ENCODE peak calls at places on chromosomes 13 and 19, in six cellular contexts. Y is substantia nigra; D is fibroblast of mammary gland; N is activated CD4-positive, alpha-beta T cell treated with anti-CD3 and anti-CD28 coated beads, Interleukin-2, amount 10 ng/mL, durations not matched to agents 7 days and 5 days; F is anterior cingulate cortex; U is mesothelial cell of epicardium. A is an unnamed sample.

GRCh38 chr19:6057651-6058365 is 52.5 kb downstream of the RFX2 start:
- DNase-seq in Y (no peak), D (no peak), N (no peak), F (no peak), U (no peak), A (peak; percentile 19)

GRCh38 chr19:45769054-45769782 is at the start of gene SIX5:
- DNase-seq in Y (peak; percentile 96), D (peak; percentile 96), N (peak; percentile 95), F (peak; percentile 86), U (peak; percentile 100), A (peak; percentile 96)

GRCh38 chr19:20607943-20608342 is 42.4 kb upstream of the ZNF737 start:
- DNase-seq in Y (no peak), D (no peak), N (no peak), F (no peak), U (no peak), A (no peak)

GRCh38 chr19:4375620-4376228 is 24.6 kb downstream of the SH3GL1 start:
- DNase-seq in Y (peak; percentile 34), D (peak; percentile 84), N (no peak), F (no peak), U (peak; percentile 66), A (no peak)

GRCh38 chr19:52897149-52897935 is at the start of gene ZNF320:
- DNase-seq in Y (peak; percentile 96), D (peak; percentile 91), N (peak; percentile 94), F (peak; percentile 94), U (peak; percentile 93), A (peak; percentile 98)

GRCh38 chr19:35153701-35154534 is 617 bp upstream of the FXYD5 start:
- DNase-seq in Y (no peak), D (no peak), N (peak; percentile 79), F (no peak), U (peak; percentile 71), A (no peak)

GRCh38 chr13:109785141-109785891 is 1.1 kb downstream of the IRS2 start:
- DNase-seq in Y (no peak), D (peak; percentile 54), N (peak; percentile 40), F (no peak), U (peak; percentile 61), A (no peak)

GRCh38 chr19:22601906-22602630 is 32.1 kb upstream of the ZNF492 start:
- DNase-seq in Y (no peak), D (no peak), N (no peak), F (no peak), U (no peak), A (no peak)

GRCh38 chr13:110841846-110842245 is 73.0 kb downstream of the ANKRD10 start:
- DNase-seq in Y (no peak), D (peak; percentile 4), N (no peak), F (no peak), U (no peak), A (no peak)

GRCh38 chr13:27182844-27183497 is 11.4 kb upstream of the USP12 start:
- DNase-seq in Y (no peak), D (peak; percentile 98), N (no peak), F (no peak), U (no peak), A (no peak)

GRCh38 chr13:60755380-60756163 is 358.6 kb downstream of the TDRD3 start:
- DNase-seq in Y (no peak), D (no peak), N (no peak), F (no peak), U (no peak), A (no peak)

GRCh38 chr13:113650731-113651148 is 7.3 kb downstream of the ATP4B start:
- DNase-seq in Y (no peak), D (no peak), N (no peak), F (no peak), U (peak; percentile 28), A (no peak)

GRCh38 chr13:32545083-32545482 is 6.5 kb upstream of the N4BP2L2 start:
- DNase-seq in Y (no peak), D (no peak), N (no peak), F (no peak), U (no peak), A (no peak)

GRCh38 chr13:100339411-100339935 is 249.1 kb downstream of the GGACT start:
- DNase-seq in Y (no peak), D (no peak), N (no peak), F (no peak), U (no peak), A (no peak)

GRCh38 chr13:112447306-112447705 is 71.2 kb downstream of the SPACA7 start:
- DNase-seq in Y (no peak), D (no peak), N (no peak), F (no peak), U (no peak), A (no peak)

GRCh38 chr19:9848060-9848459 is 12.9 kb downstream of the PIN1 start:
- DNase-seq in Y (no peak), D (no peak), N (peak; percentile 51), F (peak; percentile 7), U (no peak), A (no peak)

GRCh38 chr19:3033595-3034193 is 4.6 kb upstream of the TLE2 start:
- DNase-seq in Y (no peak), D (no peak), N (no peak), F (no peak), U (no peak), A (no peak)

GRCh38 chr13:112616586-112617381 is 28.8 kb upstream of the TUBGCP3 start:
- DNase-seq in Y (no peak), D (peak; percentile 60), N (peak; percentile 46), F (no peak), U (no peak), A (no peak)

A was measured in omental fat pad.